ENCODE peak calls at places on chromosome 22, in six cellular contexts. One of them, this sample, is unnamed.

GRCh38 chr22:22938672-22939536 is 51.3 kb downstream of the IGLL5 start:
- DNase-seq in T-helper 9 cell: no peak
- DNase-seq in EL: no peak
- DNase-seq in activated gamma-delta T cell treated with Interleukin-2 at 50 U/mL for 16 hours: no peak
- DNase-seq in cardiac fibroblast: no peak
- DNase-seq in T-helper 1 cell: no peak
- DNase-seq in this sample: no peak

GRCh38 chr22:27999876-28000275 is 80.8 kb upstream of the PITPNB start:
- DNase-seq in T-helper 9 cell: no peak
- DNase-seq in EL: no peak
- DNase-seq in activated gamma-delta T cell treated with Interleukin-2 at 50 U/mL for 16 hours: no peak
- DNase-seq in cardiac fibroblast: no peak
- DNase-seq in T-helper 1 cell: no peak
- DNase-seq in this sample: no peak

GRCh38 chr22:49948958-49949913 is 11.3 kb upstream of the PIM3 start:
- DNase-seq in T-helper 9 cell: no peak
- DNase-seq in EL: no peak
- DNase-seq in activated gamma-delta T cell treated with Interleukin-2 at 50 U/mL for 16 hours: no peak
- DNase-seq in cardiac fibroblast: no peak
- DNase-seq in T-helper 1 cell: no peak
- DNase-seq in this sample: no peak

GRCh38 chr22:29733362-29734322 is 13.8 kb downstream of the CABP7 start:
- DNase-seq in T-helper 9 cell: no peak
- DNase-seq in EL: no peak
- DNase-seq in activated gamma-delta T cell treated with Interleukin-2 at 50 U/mL for 16 hours: no peak
- DNase-seq in cardiac fibroblast: no peak
- DNase-seq in T-helper 1 cell: no peak
- DNase-seq in this sample: no peak

GRCh38 chr22:44312766-44313165 is at the start of gene SHISAL1:
- DNase-seq in T-helper 9 cell: no peak
- DNase-seq in EL: peak; percentile 23
- DNase-seq in activated gamma-delta T cell treated with Interleukin-2 at 50 U/mL for 16 hours: no peak
- DNase-seq in cardiac fibroblast: peak; percentile 50
- DNase-seq in T-helper 1 cell: no peak
- DNase-seq in this sample: no peak

GRCh38 chr22:23245799-23246136 is 65.5 kb downstream of the BCR start:
- DNase-seq in T-helper 9 cell: no peak
- DNase-seq in EL: no peak
- DNase-seq in activated gamma-delta T cell treated with Interleukin-2 at 50 U/mL for 16 hours: no peak
- DNase-seq in cardiac fibroblast: no peak
- DNase-seq in T-helper 1 cell: no peak
- DNase-seq in this sample: no peak

GRCh38 chr22:37018086-37018814 is 997 bp downstream of the TST start:
- DNase-seq in T-helper 9 cell: no peak
- DNase-seq in EL: no peak
- DNase-seq in activated gamma-delta T cell treated with Interleukin-2 at 50 U/mL for 16 hours: no peak
- DNase-seq in cardiac fibroblast: no peak
- DNase-seq in T-helper 1 cell: no peak
- DNase-seq in this sample: no peak

GRCh38 chr22:29623553-29624169 is 20.2 kb downstream of the NF2 start:
- DNase-seq in T-helper 9 cell: no peak
- DNase-seq in EL: peak; percentile 31
- DNase-seq in activated gamma-delta T cell treated with Interleukin-2 at 50 U/mL for 16 hours: no peak
- DNase-seq in cardiac fibroblast: no peak
- DNase-seq in T-helper 1 cell: no peak
- DNase-seq in this sample: peak; percentile 52

GRCh38 chr22:27032121-27032761 is 374.9 kb downstream of the MIAT start:
- DNase-seq in T-helper 9 cell: no peak
- DNase-seq in EL: no peak
- DNase-seq in activated gamma-delta T cell treated with Interleukin-2 at 50 U/mL for 16 hours: no peak
- DNase-seq in cardiac fibroblast: no peak
- DNase-seq in T-helper 1 cell: no peak
- DNase-seq in this sample: no peak

GRCh38 chr22:36928181-36928580 is 14.8 kb downstream of the CSF2RB start:
- DNase-seq in T-helper 9 cell: no peak
- DNase-seq in EL: no peak
- DNase-seq in activated gamma-delta T cell treated with Interleukin-2 at 50 U/mL for 16 hours: no peak
- DNase-seq in cardiac fibroblast: no peak
- DNase-seq in T-helper 1 cell: no peak
- DNase-seq in this sample: no peak

GRCh38 chr22:27755521-27756211 is 45.9 kb downstream of the MN1 start:
- DNase-seq in T-helper 9 cell: no peak
- DNase-seq in EL: no peak
- DNase-seq in activated gamma-delta T cell treated with Interleukin-2 at 50 U/mL for 16 hours: no peak
- DNase-seq in cardiac fibroblast: no peak
- DNase-seq in T-helper 1 cell: no peak
- DNase-seq in this sample: no peak

GRCh38 chr22:30250713-30251267 is 4.2 kb upstream of the LIF start:
- DNase-seq in T-helper 9 cell: no peak
- DNase-seq in EL: peak; percentile 89
- DNase-seq in activated gamma-delta T cell treated with Interleukin-2 at 50 U/mL for 16 hours: no peak
- DNase-seq in cardiac fibroblast: no peak
- DNase-seq in T-helper 1 cell: no peak
- DNase-seq in this sample: no peak

GRCh38 chr22:44669725-44670027 is 32.3 kb upstream of the PRR5 start:
- DNase-seq in T-helper 9 cell: no peak
- DNase-seq in EL: peak; percentile 24
- DNase-seq in activated gamma-delta T cell treated with Interleukin-2 at 50 U/mL for 16 hours: no peak
- DNase-seq in cardiac fibroblast: no peak
- DNase-seq in T-helper 1 cell: no peak
- DNase-seq in this sample: no peak

GRCh38 chr22:50548913-50549790 is 3.5 kb downstream of the KLHDC7B start:
- DNase-seq in T-helper 9 cell: no peak
- DNase-seq in EL: no peak
- DNase-seq in activated gamma-delta T cell treated with Interleukin-2 at 50 U/mL for 16 hours: no peak
- DNase-seq in cardiac fibroblast: no peak
- DNase-seq in T-helper 1 cell: no peak
- DNase-seq in this sample: no peak

GRCh38 chr22:48507595-48508350 is 1319.9 kb downstream of the BRD1 start:
- DNase-seq in T-helper 9 cell: no peak
- DNase-seq in EL: no peak
- DNase-seq in activated gamma-delta T cell treated with Interleukin-2 at 50 U/mL for 16 hours: no peak
- DNase-seq in cardiac fibroblast: no peak
- DNase-seq in T-helper 1 cell: no peak
- DNase-seq in this sample: no peak

GRCh38 chr22:42780070-42780540 is 59.4 kb upstream of the A4GALT start:
- DNase-seq in T-helper 9 cell: peak; percentile 6
- DNase-seq in EL: peak; percentile 87
- DNase-seq in activated gamma-delta T cell treated with Interleukin-2 at 50 U/mL for 16 hours: peak; percentile 55
- DNase-seq in cardiac fibroblast: peak; percentile 98
- DNase-seq in T-helper 1 cell: peak; percentile 68
- DNase-seq in this sample: peak; percentile 32

GRCh38 chr22:46267431-46268279 is at the start of gene TTC38:
- DNase-seq in T-helper 9 cell: peak; percentile 44
- DNase-seq in EL: peak; percentile 87
- DNase-seq in activated gamma-delta T cell treated with Interleukin-2 at 50 U/mL for 16 hours: peak; percentile 40
- DNase-seq in cardiac fibroblast: peak; percentile 88
- DNase-seq in T-helper 1 cell: peak; percentile 62
- DNase-seq in this sample: peak; percentile 73

GRCh38 chr22:45915841-45916240 is 61.1 kb downstream of the WNT7B start:
- DNase-seq in T-helper 9 cell: no peak
- DNase-seq in EL: no peak
- DNase-seq in activated gamma-delta T cell treated with Interleukin-2 at 50 U/mL for 16 hours: no peak
- DNase-seq in cardiac fibroblast: no peak
- DNase-seq in T-helper 1 cell: no peak
- DNase-seq in this sample: no peak